ENCODE peak calls at places on chromosomes 7 and 10, in four cellular contexts. Y is GM12878, X is HepG2, A is K562. G is an unnamed sample.
A peak's percentile ranks its signal among the peaks of the same experiment; 100 is the strongest.

GRCh38 chr7:76310102-76310957 is 7.9 kb downstream of the HSPB1 start:
- DNase-seq in A (peak; percentile 55), Y (no peak), X (no peak), G (no peak)

GRCh38 chr7:33632840-33633239 is 272.5 kb upstream of the BMPER start:
- DNase-seq in X (no peak), Y (no peak), A (no peak), G (no peak)

GRCh38 chr10:52664629-52665028 is 108.0 kb downstream of the MBL2 start:
- DNase-seq in A (no peak), X (no peak), Y (no peak), G (no peak)

GRCh38 chr7:24573008-24573553 is at the start of gene PALS2:
- DNase-seq in X (peak; percentile 29), Y (no peak), A (peak; percentile 84), G (peak; percentile 82)

GRCh38 chr10:116385311-116385710 is 42.3 kb upstream of the PNLIPRP3 start:
- DNase-seq in A (no peak), X (no peak), Y (no peak), G (no peak)

GRCh38 chr10:24851595-24851994 is 100.8 kb downstream of the PRTFDC1 start:
- DNase-seq in X (no peak), Y (no peak), A (no peak), G (no peak)

GRCh38 chr7:101510297-101510696 is 118.8 kb downstream of the MYL10 start:
- DNase-seq in A (no peak), X (no peak), Y (no peak), G (no peak)

GRCh38 chr7:99386584-99387238 is 12.2 kb downstream of the ARPC1B start:
- DNase-seq in X (peak; percentile 67), A (peak; percentile 74), Y (no peak), G (no peak)

GRCh38 chr10:51649064-51649463 is 50.3 kb downstream of the CSTF2T start:
- DNase-seq in A (no peak), Y (no peak), X (no peak), G (no peak)

DNA sequence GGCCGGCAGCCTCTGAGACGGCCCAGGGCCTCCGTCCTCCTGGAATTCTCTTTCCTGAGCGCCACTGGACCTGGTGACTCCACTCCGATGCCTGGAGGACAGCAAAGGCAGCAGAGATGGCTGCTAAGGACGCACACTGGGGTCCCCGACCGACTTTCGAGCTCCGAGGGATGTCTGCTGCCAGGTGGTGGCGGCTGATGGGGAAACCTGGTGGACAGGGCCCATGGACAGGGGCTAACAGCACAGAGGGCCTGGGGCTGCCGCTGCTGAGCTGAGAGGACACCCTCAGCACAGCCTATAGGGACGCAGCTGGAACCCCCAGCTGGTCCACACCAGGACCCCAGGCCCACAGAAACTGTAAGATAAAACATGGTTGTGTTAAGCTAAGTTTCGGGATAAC is 366.3 kb downstream of the DNAJB6 start:
- DNase-seq in Y (no peak), X (no peak), A (no peak), G (no peak)
- TF ChIP-seq ESRRA in Y (no peak), X (no peak), A (no peak), G (no peak)

DNA sequence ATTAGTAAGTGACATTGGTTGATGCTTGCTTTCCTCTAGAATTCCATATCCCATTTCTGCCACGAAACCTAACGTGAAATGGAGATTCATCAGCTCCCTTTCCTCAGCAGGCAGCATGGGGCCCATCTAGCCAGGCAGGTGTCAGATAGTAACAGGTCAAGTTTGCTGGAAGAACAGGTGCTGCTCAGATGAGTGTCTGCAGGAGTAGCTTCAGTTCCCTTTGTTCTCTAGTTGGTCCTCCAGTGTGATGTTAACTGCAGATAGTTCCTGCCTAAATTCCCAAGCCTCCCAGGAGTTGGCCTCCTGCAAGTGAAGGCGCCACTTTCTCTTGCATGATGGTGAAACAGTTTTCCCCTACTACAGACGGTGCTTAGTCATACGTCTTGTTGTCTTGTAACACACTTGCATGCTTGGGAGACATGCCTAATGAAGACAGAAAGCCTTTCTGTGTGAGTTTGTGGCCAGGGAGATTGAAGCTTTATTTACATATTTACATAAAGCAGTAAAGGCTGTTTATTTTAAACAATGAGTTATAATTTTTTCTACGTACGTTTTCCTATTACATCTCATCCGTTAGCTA is 175.4 kb downstream of the CHN2 start:
- DNase-seq in Y (no peak), X (no peak), A (no peak), G (no peak)
- TF ChIP-seq NR2C2 in Y (no peak), X (no peak), A (no peak), G (no peak)

GRCh38 chr7:104096683-104097082 is 107.2 kb upstream of the RELN start:
- DNase-seq in Y (no peak), A (peak; percentile 86), X (peak; percentile 78), G (peak; percentile 25)
- TF ChIP-seq CREM in Y (no peak), A (no peak), X (no peak), G (no peak)

DNA sequence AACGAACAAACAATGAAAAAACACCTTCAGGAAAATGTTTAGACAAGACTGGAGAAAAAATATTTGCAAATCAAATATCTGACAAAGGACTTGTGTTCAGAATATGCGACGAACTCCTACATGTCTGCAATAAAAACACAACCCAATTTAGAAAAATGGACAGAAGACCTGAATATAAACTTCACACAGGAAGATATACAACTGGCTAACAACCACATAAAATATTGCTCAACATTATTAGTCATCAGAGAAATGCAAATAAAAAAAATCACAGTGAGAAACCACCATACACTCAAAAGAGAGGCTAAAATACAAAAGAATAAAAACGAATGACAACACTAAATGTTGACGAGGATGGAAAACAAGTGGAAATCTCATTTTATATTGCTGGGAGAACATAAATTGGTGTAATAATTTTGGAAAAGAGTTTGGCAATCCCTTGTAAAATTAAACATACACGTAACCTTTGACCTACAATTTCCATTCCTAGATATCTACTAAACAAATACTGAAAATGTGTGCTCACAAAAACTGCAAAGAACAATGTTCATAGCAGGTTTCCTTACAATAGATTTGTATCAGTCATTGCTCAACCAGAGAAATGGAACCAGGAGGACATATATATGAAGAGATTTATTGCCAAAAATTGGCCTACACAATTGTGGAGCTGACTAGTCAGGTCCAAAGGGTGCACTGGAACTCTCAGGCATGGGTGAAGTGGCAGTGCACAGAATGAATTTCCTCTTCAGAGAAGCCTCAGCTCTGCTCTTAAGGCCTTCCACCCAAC is 82.8 kb upstream of the OGDHL start:
- DNase-seq in A (no peak), Y (no peak), X (peak; percentile 20), G (no peak)
- TF ChIP-seq ESRRA in A (no peak), Y (no peak), X (no peak), G (no peak)

G was measured in WTC11.